ENCODE peak calls at places on chromosomes 4 and X, in ten cellular contexts. T is ovary, Y is breast epithelium, J is sigmoid colon, M is endothelial cell of umbilical vein, D is transverse colon, G is K562, P is H1, X is testis, O is tibial nerve. R is an unnamed sample.

GRCh38 chr4:94758700-94759399 is 1.1 kb downstream of the BMPR1B start:
- DNase-seq in G (no peak), P (no peak), T (peak; percentile 42), O (no peak), X (peak; percentile 28), J (no peak), M (peak; percentile 28), Y (no peak), D (no peak), R (no peak)

GRCh38 chrX:119478504-119478903 is 10.3 kb downstream of the SLC25A5 start:
- DNase-seq in G (no peak), Y (no peak), P (no peak), T (no peak), O (no peak), J (no peak), M (no peak), X (no peak), D (no peak), R (no peak)

GRCh38 chr4:138677212-138677611 is 338.4 kb upstream of the NOCT start:
- DNase-seq in Y (no peak), M (no peak), O (no peak), X (no peak), J (no peak), T (no peak), P (no peak), D (no peak), G (no peak), R (no peak)

GRCh38 chr4:71568131-71568530 is 215.7 kb downstream of the GC start:
- DNase-seq in J (no peak), X (no peak), P (no peak), Y (no peak), M (no peak), O (no peak), D (no peak), T (no peak), G (no peak), R (no peak)

GRCh38 chrX:77426811-77427210 is 20.4 kb upstream of the FGF16 start:
- DNase-seq in X (no peak), G (no peak), T (no peak), Y (no peak), J (no peak), P (no peak), O (no peak), M (peak; percentile 59), D (no peak), R (no peak)

GRCh38 chr4:82097504-82097903 is 276.3 kb downstream of the HNRNPD start:
- DNase-seq in P (no peak), M (no peak), O (no peak), X (no peak), J (no peak), T (no peak), G (no peak), Y (no peak), D (no peak), R (no peak)

GRCh38 chr4:26717332-26717731 is 133.4 kb downstream of the TBC1D19 start:
- DNase-seq in P (no peak), Y (no peak), M (peak; percentile 8), J (no peak), O (no peak), G (no peak), T (no peak), D (no peak), X (no peak), R (no peak)

GRCh38 chr4:5912614-5913019 is 19.7 kb upstream of the CRMP1 start:
- DNase-seq in X (no peak), D (no peak), M (no peak), G (no peak), Y (no peak), P (no peak), J (no peak), T (no peak), O (no peak), R (no peak)

GRCh38 chr4:80183196-80184052 is 13.9 kb upstream of the PRDM8 start:
- DNase-seq in D (peak; percentile 31), O (no peak), X (no peak), J (peak; percentile 83), G (no peak), P (no peak), T (peak; percentile 75), Y (no peak), M (no peak), R (no peak)

GRCh38 chr4:143183513-143184216 is 1.1 kb upstream of the USP38 start:
- DNase-seq in P (no peak), J (no peak), D (no peak), X (no peak), G (no peak), T (no peak), M (no peak), O (no peak), Y (no peak), R (no peak)

GRCh38 chrX:129556806-129557315 is 16.8 kb downstream of the OCRL start:
- DNase-seq in M (no peak), P (no peak), J (no peak), G (no peak), Y (no peak), D (no peak), X (no peak), O (no peak), T (no peak), R (no peak)

GRCh38 chrX:40964633-40965586 is 120.3 kb upstream of the USP9X start:
- DNase-seq in G (no peak), M (no peak), P (no peak), D (no peak), O (no peak), X (no peak), J (no peak), T (no peak), Y (no peak), R (no peak)

GRCh38 chr4:185504098-185505047 is 30.9 kb downstream of the PDLIM3 start:
- DNase-seq in X (peak; percentile 73), D (peak; percentile 82), Y (no peak), G (peak; percentile 47), M (no peak), P (no peak), O (no peak), T (peak; percentile 80), J (peak; percentile 93), R (peak; percentile 31)

GRCh38 chr4:1802720-1803522 is 9.8 kb downstream of the FGFR3 start:
- DNase-seq in M (no peak), J (no peak), P (no peak), X (no peak), Y (no peak), O (no peak), G (peak; percentile 34), T (no peak), D (no peak), R (no peak)

GRCh38 chrX:30144971-30145731 is 70.2 kb upstream of the MAGEB2 start:
- DNase-seq in P (no peak), O (no peak), G (no peak), J (no peak), Y (no peak), D (no peak), M (no peak), T (no peak), X (no peak), R (no peak)

DNA sequence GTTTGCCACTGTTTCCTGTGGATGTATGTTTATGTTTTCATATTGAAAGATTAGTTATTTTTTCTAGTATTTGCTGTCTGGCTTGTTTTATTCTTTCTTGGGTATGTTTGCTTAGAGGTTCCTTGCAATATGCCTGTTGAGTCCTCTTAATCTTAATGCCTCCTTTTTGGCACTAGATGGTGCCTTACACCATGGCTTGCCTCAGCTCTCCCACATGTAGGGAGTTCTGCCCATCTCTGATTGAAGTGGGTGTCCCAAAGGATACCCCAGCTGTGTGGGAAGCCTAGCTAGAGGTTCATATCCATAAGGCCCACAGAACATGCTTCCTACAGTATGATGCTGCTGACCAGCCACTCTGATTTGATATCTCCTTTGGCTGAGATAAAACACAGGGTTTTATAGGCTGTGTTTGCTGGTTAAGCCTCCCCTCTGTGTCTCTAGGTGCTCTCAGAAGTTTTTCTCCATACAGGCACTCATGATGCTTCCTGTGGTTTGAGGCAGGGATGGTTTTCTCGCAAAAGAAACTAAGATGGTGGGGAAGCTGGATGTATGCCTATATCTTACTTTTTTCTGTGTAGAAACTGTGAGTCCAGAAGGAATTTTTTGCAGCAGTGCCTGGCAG is 162.4 kb downstream of the ASB9 start:
- DNase-seq in M (no peak), O (no peak), X (no peak), T (no peak), J (no peak), D (no peak), G (no peak), Y (no peak), P (no peak), R (no peak)
- TF ChIP-seq CTCF in M (no peak), O (no peak), X (no peak), T (no peak), J (no peak), D (no peak), G (no peak), Y (no peak), P (no peak), R (no peak)

DNA sequence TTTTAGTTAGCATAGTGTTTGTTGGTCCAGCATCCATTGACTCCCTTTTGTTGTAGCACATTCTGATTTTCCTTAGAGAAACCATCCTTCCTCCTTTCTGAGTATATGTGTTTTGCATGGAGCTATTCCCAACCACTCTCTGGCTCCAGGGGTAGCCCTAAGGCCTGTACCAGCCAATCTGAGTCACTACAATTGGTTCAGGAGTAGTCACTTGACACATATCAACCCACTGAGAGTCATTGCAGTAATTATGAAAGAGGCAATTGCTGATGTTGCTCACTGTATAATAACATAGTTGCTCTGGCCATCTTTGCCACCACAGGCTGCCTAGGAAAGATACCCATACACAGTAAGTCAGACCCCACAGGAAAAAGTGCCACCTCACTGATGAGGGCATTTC is 71.2 kb upstream of the GRID2 start:
- DNase-seq in J (no peak), D (no peak), T (no peak), X (no peak), O (no peak), M (no peak), G (no peak), P (no peak), Y (no peak), R (no peak)
- H3K4me1 ChIP-seq in J (no peaks in the 10 kb centered on the region), D (no peaks in the 10 kb centered on the region), T (no peaks in the 10 kb centered on the region), X (no peaks in the 10 kb centered on the region), O (peaks cover 3% of the 10 kb centered on the region), M (peaks cover 9% of the 10 kb centered on the region), G (no peaks in the 10 kb centered on the region), P (no peaks in the 10 kb centered on the region), Y (no peaks in the 10 kb centered on the region), R (peaks cover 28% of the 10 kb centered on the region)

GRCh38 chr4:40307627-40308497 is 27.3 kb upstream of the CHRNA9 start:
- DNase-seq in X (no peak), M (no peak), J (peak; percentile 52), P (no peak), D (peak; percentile 65), Y (no peak), G (peak; percentile 30), T (no peak), O (no peak), R (no peak)
- TF ChIP-seq POLR2A in X (no peak), M (no peak), J (no peak), P (no peak), D (no peak), Y (no peak), G (no peak), T (no peak), O (no peak), R (no peak)

DNA sequence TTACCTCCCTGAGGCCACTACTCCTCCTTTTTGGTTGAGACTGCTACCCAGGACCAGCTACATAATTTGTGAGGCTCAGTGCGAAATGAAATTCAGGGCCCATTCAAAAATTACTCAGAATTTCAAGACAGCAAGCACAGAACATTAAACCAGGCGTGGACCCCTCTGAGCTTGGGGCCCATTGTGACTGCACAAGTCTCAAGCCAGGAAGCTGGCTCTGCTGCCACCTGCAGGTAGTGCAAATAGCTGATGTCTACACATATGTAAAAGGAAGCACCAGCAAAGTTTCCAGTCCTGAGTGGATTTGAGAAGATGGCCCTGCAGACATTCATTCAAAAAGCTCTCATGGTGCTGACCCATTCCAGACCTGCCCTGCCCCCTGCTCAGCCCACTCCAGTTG is 213.4 kb upstream of the LNX1 start:
- DNase-seq in G (peak; percentile 36), O (no peak), X (peak; percentile 36), D (peak; percentile 68), Y (no peak), M (peak; percentile 11), J (no peak), T (no peak), P (peak; percentile 7), R (peak; percentile 83)
- TF ChIP-seq CTCF in G (peak; percentile 68), O (no peak), X (no peak), D (peak; percentile 44), Y (no peak), M (peak; percentile 33), J (no peak), T (no peak), P (peak; percentile 65), R (peak; percentile 47)